ENCODE peak calls at places on chromosome 5, in four cellular contexts. One of them, this sample, is unnamed.

GRCh38 chr5:127296321-127296720 is 5.7 kb downstream of the MEGF10 start:
- DNase-seq in IMR-90: peak
- DNase-seq in H1: no peak
- DNase-seq in H9: no peak
- DNase-seq in this sample: no peak

GRCh38 chr5:67160985-67161384 is 35.6 kb downstream of the CD180 start:
- DNase-seq in IMR-90: peak
- DNase-seq in H1: no peak
- DNase-seq in H9: no peak
- DNase-seq in this sample: peak

GRCh38 chr5:76367623-76368366 is 35.3 kb upstream of the IQGAP2 start:
- DNase-seq in IMR-90: peak
- DNase-seq in H1: no peak
- DNase-seq in H9: no peak
- DNase-seq in this sample: peak

GRCh38 chr5:73419414-73420390 is 28.9 kb downstream of the FOXD1 start:
- DNase-seq in IMR-90: peak
- DNase-seq in H1: no peak
- DNase-seq in H9: peak
- DNase-seq in this sample: peak

GRCh38 chr5:52948418-52949076 is 40.6 kb upstream of the ITGA2 start:
- DNase-seq in IMR-90: peak
- DNase-seq in H1: no peak
- DNase-seq in H9: peak
- DNase-seq in this sample: peak

GRCh38 chr5:92810036-92810435 is 771.0 kb downstream of the NR2F1-AS1 start:
- DNase-seq in IMR-90: no peak
- DNase-seq in H1: no peak
- DNase-seq in H9: no peak
- DNase-seq in this sample: no peak

GRCh38 chr5:14672508-14673394 is 8.2 kb downstream of the OTULIN start:
- DNase-seq in IMR-90: peak
- DNase-seq in H1: no peak
- DNase-seq in H9: no peak
- DNase-seq in this sample: no peak

GRCh38 chr5:79547982-79548381 is 34.0 kb upstream of the HOMER1 start:
- DNase-seq in IMR-90: no peak
- DNase-seq in H1: no peak
- DNase-seq in H9: no peak
- DNase-seq in this sample: no peak

GRCh38 chr5:58456486-58456885 is 3.4 kb downstream of the PLK2 start:
- DNase-seq in IMR-90: no peak
- DNase-seq in H1: no peak
- DNase-seq in H9: no peak
- DNase-seq in this sample: no peak

GRCh38 chr5:101431201-101431600 is 528.1 kb upstream of the ST8SIA4 start:
- DNase-seq in IMR-90: no peak
- DNase-seq in H1: no peak
- DNase-seq in H9: no peak
- DNase-seq in this sample: no peak

GRCh38 chr5:7385681-7386080 is 10.3 kb upstream of the ADCY2 start:
- DNase-seq in IMR-90: no peak
- DNase-seq in H1: no peak
- DNase-seq in H9: no peak
- DNase-seq in this sample: no peak

GRCh38 chr5:307306-307705 is 14.2 kb upstream of the AHRR start:
- DNase-seq in IMR-90: no peak
- DNase-seq in H1: no peak
- DNase-seq in H9: no peak
- DNase-seq in this sample: no peak

GRCh38 chr5:4942831-4943178 is 197.3 kb upstream of the ADAMTS16 start:
- DNase-seq in IMR-90: no peak
- DNase-seq in H1: peak
- DNase-seq in H9: peak
- DNase-seq in this sample: peak

GRCh38 chr5:9090381-9091026 is 455.4 kb downstream of the SEMA5A start:
- DNase-seq in IMR-90: no peak
- DNase-seq in H1: no peak
- DNase-seq in H9: no peak
- DNase-seq in this sample: no peak

GRCh38 chr5:144191998-144192397 is 21.3 kb downstream of the KCTD16 start:
- DNase-seq in IMR-90: peak
- DNase-seq in H1: no peak
- DNase-seq in H9: no peak
- DNase-seq in this sample: peak

GRCh38 chr5:78841767-78842166 is 143.3 kb downstream of the ARSB start:
- DNase-seq in IMR-90: peak
- DNase-seq in H1: no peak
- DNase-seq in H9: no peak
- DNase-seq in this sample: no peak

GRCh38 chr5:89293849-89294248 is 410.9 kb upstream of the MEF2C start:
- DNase-seq in IMR-90: peak
- DNase-seq in H1: no peak
- DNase-seq in H9: no peak
- DNase-seq in this sample: no peak

GRCh38 chr5:27275353-27275752 is 237.0 kb upstream of the CDH9 start:
- DNase-seq in IMR-90: no peak
- DNase-seq in H1: no peak
- DNase-seq in H9: no peak
- DNase-seq in this sample: peak

GRCh38 chr5:76402880-76403712 is at the start of gene IQGAP2:
- DNase-seq in IMR-90: peak
- DNase-seq in H1: no peak
- DNase-seq in H9: peak
- DNase-seq in this sample: peak

GRCh38 chr5:115098041-115098702 is 71.5 kb downstream of the TRIM36 start:
- DNase-seq in IMR-90: peak
- DNase-seq in H1: no peak
- DNase-seq in H9: no peak
- DNase-seq in this sample: peak

GRCh38 chr5:5828619-5829018 is 406.1 kb downstream of the ICE1 start:
- DNase-seq in IMR-90: no peak
- DNase-seq in H1: no peak
- DNase-seq in H9: no peak
- DNase-seq in this sample: no peak

GRCh38 chr5:40441733-40442132 is 238.0 kb upstream of the PTGER4 start:
- DNase-seq in IMR-90: no peak
- DNase-seq in H1: no peak
- DNase-seq in H9: no peak
- DNase-seq in this sample: no peak

GRCh38 chr5:98307811-98308210 is 465.7 kb upstream of the RGMB start:
- DNase-seq in IMR-90: peak
- DNase-seq in H1: no peak
- DNase-seq in H9: no peak
- DNase-seq in this sample: no peak

GRCh38 chr5:134092875-134093274 is 21.6 kb upstream of the TCF7 start:
- DNase-seq in IMR-90: peak
- DNase-seq in H1: no peak
- DNase-seq in H9: no peak
- DNase-seq in this sample: no peak

DNA sequence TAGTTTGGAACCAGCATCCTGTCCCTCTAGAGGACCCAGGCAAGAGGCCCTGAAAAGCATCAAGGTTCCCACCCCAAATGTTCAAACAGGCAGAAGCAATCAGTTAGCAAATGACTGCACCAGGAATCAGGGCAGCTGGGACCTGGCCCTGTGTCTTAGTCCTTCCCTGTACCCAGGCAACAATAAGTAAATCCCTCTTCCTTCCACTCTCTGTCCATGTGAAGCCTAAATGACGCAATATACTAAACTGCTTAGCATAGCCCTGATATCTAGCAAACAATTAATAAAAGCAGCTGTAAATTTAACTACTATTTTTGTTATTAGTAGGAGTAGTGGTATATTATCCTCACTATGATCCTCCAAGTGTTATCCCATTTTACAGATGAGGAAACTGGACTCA is 13.1 kb upstream of the ADRA1B start:
- DNase-seq in IMR-90: no peak
- DNase-seq in H1: no peak
- DNase-seq in H9: no peak
- DNase-seq in this sample: no peak
- H3K56ac ChIP-seq in IMR-90: no peak
- H3K56ac ChIP-seq in H1: no peak
- H3K56ac ChIP-seq in H9: no peak
- H3K56ac ChIP-seq in this sample: no peak

GRCh38 chr5:1516615-1517601 is 6.9 kb downstream of the LPCAT1 start:
- DNase-seq in IMR-90: peak
- DNase-seq in H1: no peak
- DNase-seq in H9: peak
- DNase-seq in this sample: peak

GRCh38 chr5:1521671-1522600 is 1.8 kb downstream of the LPCAT1 start:
- DNase-seq in IMR-90: peak
- DNase-seq in H1: no peak
- DNase-seq in H9: peak
- DNase-seq in this sample: peak

GRCh38 chr5:1517838-1518237 is 5.9 kb downstream of the LPCAT1 start:
- DNase-seq in IMR-90: no peak
- DNase-seq in H1: no peak
- DNase-seq in H9: peak
- DNase-seq in this sample: no peak

GRCh38 chr5:1521054-1521453 is 2.7 kb downstream of the LPCAT1 start:
- DNase-seq in IMR-90: no peak
- DNase-seq in H1: no peak
- DNase-seq in H9: no peak
- DNase-seq in this sample: no peak

GRCh38 chr5:1519631-1520141 is 4.1 kb downstream of the LPCAT1 start:
- DNase-seq in IMR-90: no peak
- DNase-seq in H1: no peak
- DNase-seq in H9: no peak
- DNase-seq in this sample: no peak
- H2AK5ac ChIP-seq in IMR-90: peak
- H2AK5ac ChIP-seq in H1: peak
- H2AK5ac ChIP-seq in H9: no peak
- H2AK5ac ChIP-seq in this sample: no peak

GRCh38 chr5:179345179-179345428 is 157 bp downstream of the ADAMTS2 start:
- DNase-seq in IMR-90: no peak
- DNase-seq in H1: no peak
- DNase-seq in H9: no peak
- DNase-seq in this sample: no peak

GRCh38 chr5:179343021-179343781 is 2.1 kb downstream of the ADAMTS2 start:
- DNase-seq in IMR-90: no peak
- DNase-seq in H1: no peak
- DNase-seq in H9: no peak
- DNase-seq in this sample: no peak

GRCh38 chr5:179345429-179346321 is at the start of gene ADAMTS2:
- DNase-seq in IMR-90: peak
- DNase-seq in H1: no peak
- DNase-seq in H9: peak
- DNase-seq in this sample: peak

GRCh38 chr5:179343902-179344300 is 1.4 kb downstream of the ADAMTS2 start:
- DNase-seq in IMR-90: peak
- DNase-seq in H1: peak
- DNase-seq in H9: peak
- DNase-seq in this sample: peak

DNA sequence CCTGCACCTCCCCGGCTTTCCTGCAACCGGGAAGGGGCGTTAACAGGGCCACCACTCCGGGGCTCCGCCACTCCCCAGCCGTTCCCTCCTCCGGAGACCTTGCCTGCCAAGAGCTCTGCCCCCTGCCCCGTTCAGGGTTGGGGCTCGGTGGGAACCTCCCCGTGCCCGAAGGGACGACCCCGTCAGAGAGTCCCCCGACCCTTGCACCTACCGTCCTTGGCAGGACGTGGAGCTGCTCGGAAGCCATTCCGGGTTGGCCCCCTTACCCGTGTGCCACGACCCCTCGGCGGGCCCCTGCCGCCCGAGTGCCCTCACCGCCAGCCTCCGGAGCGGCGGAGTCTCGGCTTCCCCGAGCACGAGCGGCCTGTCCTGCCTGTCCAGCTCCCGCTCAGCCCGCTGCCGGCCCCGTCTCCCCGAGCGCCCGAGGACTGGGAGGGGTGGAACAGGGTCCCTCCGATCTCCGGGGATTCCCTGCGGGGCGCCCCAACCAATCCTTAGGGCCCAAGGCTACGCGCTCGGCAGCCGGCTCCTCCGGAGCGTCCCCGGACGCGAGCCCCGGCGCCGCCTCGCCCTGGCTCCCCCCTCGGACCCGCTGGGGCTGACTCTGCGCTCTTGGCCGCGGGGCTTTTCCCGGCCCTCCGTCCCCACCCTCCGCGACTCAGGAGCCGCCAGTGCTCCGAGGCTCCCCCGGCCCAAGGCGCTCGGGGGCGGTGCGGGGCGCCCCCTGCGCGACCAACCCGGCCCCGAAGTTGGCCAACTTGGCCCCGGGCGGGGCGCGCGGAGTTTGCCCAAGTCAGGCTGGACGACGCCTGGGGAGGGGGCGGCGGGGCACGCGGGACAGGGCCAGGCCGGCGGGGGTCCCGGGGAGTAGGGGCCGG is 721 bp downstream of the ADAMTS2 start:
- DNase-seq in IMR-90: peak
- DNase-seq in H1: no peak
- DNase-seq in H9: no peak
- DNase-seq in this sample: peak
- H3K4me2 ChIP-seq in IMR-90: peak
- H3K4me2 ChIP-seq in H1: peak
- H3K4me2 ChIP-seq in H9: peak
- H3K4me2 ChIP-seq in this sample: peak

GRCh38 chr5:145237843-145238242 is 597.3 kb downstream of the PRELID2 start:
- DNase-seq in IMR-90: peak
- DNase-seq in H1: peak
- DNase-seq in H9: peak
- DNase-seq in this sample: peak
- H3K56ac ChIP-seq in IMR-90: no peak
- H3K56ac ChIP-seq in H1: no peak
- H3K56ac ChIP-seq in H9: no peak
- H3K56ac ChIP-seq in this sample: no peak

GRCh38 chr5:167688731-167689130 is 602.7 kb upstream of the WWC1 start:
- DNase-seq in IMR-90: peak
- DNase-seq in H1: no peak
- DNase-seq in H9: no peak
- DNase-seq in this sample: no peak
- H2AK5ac ChIP-seq in IMR-90: no peak
- H2AK5ac ChIP-seq in H1: no peak
- H2AK5ac ChIP-seq in H9: no peak
- H2AK5ac ChIP-seq in this sample: no peak

DNA sequence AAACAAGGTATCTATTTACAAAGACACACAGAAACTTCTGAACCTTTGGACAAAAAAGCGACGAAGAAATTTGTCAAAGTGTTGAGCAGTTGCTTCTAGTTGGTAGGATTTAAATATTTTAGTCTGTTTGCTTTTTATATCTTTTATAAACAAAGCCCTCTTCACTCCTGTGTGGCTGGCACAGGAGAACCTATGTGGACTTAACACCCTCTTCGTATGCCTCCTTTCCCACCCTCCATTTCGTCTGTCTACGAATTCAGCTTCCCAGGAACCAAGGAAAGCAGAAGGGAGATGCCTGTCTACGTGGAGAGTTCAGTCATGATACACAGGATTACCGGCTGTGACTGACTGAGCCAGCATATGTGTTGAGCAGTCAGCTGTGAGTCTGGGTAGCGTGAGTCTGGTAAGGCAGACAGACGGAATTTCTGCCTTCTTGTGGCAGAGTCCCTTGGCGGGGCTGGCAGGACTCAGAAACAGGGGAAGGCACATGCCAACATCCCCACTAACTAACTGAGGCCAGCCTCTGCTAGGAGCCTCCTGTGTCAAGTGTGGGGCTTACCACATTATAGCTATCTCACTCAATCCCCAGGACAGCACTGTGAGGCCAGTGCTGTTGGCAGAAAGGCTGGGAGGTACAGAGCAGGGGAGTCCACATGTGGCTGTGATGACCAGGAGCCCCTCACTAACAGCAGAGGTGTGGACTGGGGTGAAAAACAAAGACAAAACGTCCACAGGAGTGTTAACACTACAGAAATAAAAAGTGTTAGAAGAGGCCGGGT is 13.9 kb upstream of the ZFP62 start:
- DNase-seq in IMR-90: no peak
- DNase-seq in H1: no peak
- DNase-seq in H9: no peak
- DNase-seq in this sample: no peak
- H3K4me2 ChIP-seq in IMR-90: no peak
- H3K4me2 ChIP-seq in H1: no peak
- H3K4me2 ChIP-seq in H9: no peak
- H3K4me2 ChIP-seq in this sample: no peak

This sample was measured in mesendoderm.